ENCODE peak calls at places on chromosomes 13 and 19, in ten cellular contexts. E is Karpas-422, P is stomach, B is tibial nerve, R is cardiac muscle cell, U is upper lobe of right lung, M is pancreas, S is tibial artery, Y is uterus, I is suprapubic skin. O is an unnamed sample.

GRCh38 chr19:30439271-30439750 is 67.1 kb downstream of the ZNF536 start:
- DNase-seq in E (peak; percentile 78), P (no peak), B (no peak), R (no peak), U (no peak), M (no peak), S (peak; percentile 42), Y (no peak), I (no peak), O (no peak)

GRCh38 chr13:114248011-114248410 is 13.3 kb downstream of the CDC16 start:
- DNase-seq in E (no peak), P (no peak), B (no peak), R (no peak), U (no peak), M (no peak), S (no peak), Y (no peak), I (no peak), O (no peak)

GRCh38 chr13:53048880-53049279 is 20.3 kb downstream of the OLFM4 start:
- DNase-seq in E (no peak), P (no peak), B (no peak), R (no peak), U (no peak), M (no peak), S (no peak), Y (no peak), I (no peak), O (no peak)

GRCh38 chr13:45623516-45624090 is 8.1 kb upstream of the ERICH6B start:
- DNase-seq in E (peak; percentile 61), P (no peak), B (no peak), R (peak; percentile 37), U (no peak), M (no peak), S (no peak), Y (no peak), I (no peak), O (no peak)

GRCh38 chr19:39064405-39064804 is 19.8 kb upstream of the ACP7 start:
- DNase-seq in E (no peak), P (no peak), B (no peak), R (no peak), U (no peak), M (no peak), S (no peak), Y (no peak), I (no peak), O (no peak)

GRCh38 chr13:74219571-74219970 is 85.4 kb upstream of the KLF12 start:
- DNase-seq in E (no peak), P (no peak), B (no peak), R (no peak), U (no peak), M (no peak), S (no peak), Y (no peak), I (no peak), O (no peak)

GRCh38 chr19:29535984-29536508 is 10.3 kb downstream of the VSTM2B start:
- DNase-seq in E (no peak), P (peak; percentile 15), B (no peak), R (no peak), U (peak; percentile 33), M (no peak), S (peak; percentile 37), Y (no peak), I (no peak), O (no peak)

GRCh38 chr19:38264486-38265212 is at the start of gene SPINT2:
- DNase-seq in E (no peak), P (no peak), B (no peak), R (peak; percentile 89), U (no peak), M (no peak), S (no peak), Y (no peak), I (peak; percentile 78), O (no peak)

GRCh38 chr13:102402292-102402691 is 444 bp upstream of the FGF14 start:
- DNase-seq in E (no peak), P (no peak), B (no peak), R (peak; percentile 23), U (no peak), M (peak; percentile 17), S (no peak), Y (peak; percentile 33), I (peak; percentile 65), O (peak; percentile 73)

GRCh38 chr13:26050568-26051230 is 1.1 kb downstream of the SHISA2 start:
- DNase-seq in E (no peak), P (peak; percentile 49), B (no peak), R (peak; percentile 70), U (peak; percentile 76), M (no peak), S (no peak), Y (no peak), I (no peak), O (no peak)

GRCh38 chr19:3950871-3951861 is 18.3 kb downstream of the NMRK2 start:
- DNase-seq in E (no peak), P (no peak), B (no peak), R (peak; percentile 56), U (no peak), M (peak; percentile 49), S (peak; percentile 89), Y (no peak), I (no peak), O (no peak)

GRCh38 chr19:1648156-1648925 is 4.1 kb downstream of the TCF3 start:
- DNase-seq in E (peak; percentile 86), P (no peak), B (no peak), R (no peak), U (no peak), M (no peak), S (no peak), Y (no peak), I (no peak), O (no peak)

GRCh38 chr19:28727133-28727834 is 485.7 kb downstream of the UQCRFS1 start:
- DNase-seq in E (no peak), P (no peak), B (no peak), R (peak; percentile 66), U (peak; percentile 65), M (no peak), S (no peak), Y (no peak), I (no peak), O (no peak)

GRCh38 chr19:41437944-41438574 is 1.7 kb downstream of the DMAC2 start:
- DNase-seq in E (no peak), P (no peak), B (no peak), R (no peak), U (peak; percentile 48), M (no peak), S (no peak), Y (no peak), I (no peak), O (no peak)

GRCh38 chr19:12748489-12748888 is 3.1 kb upstream of the BEST2 start:
- DNase-seq in E (no peak), P (no peak), B (no peak), R (no peak), U (no peak), M (no peak), S (no peak), Y (no peak), I (no peak), O (no peak)

GRCh38 chr19:19445288-19445687 is 39.8 kb downstream of the GATAD2A start:
- DNase-seq in E (no peak), P (no peak), B (no peak), R (no peak), U (no peak), M (no peak), S (no peak), Y (no peak), I (no peak), O (no peak)

GRCh38 chr13:30982911-30983310 is 50.5 kb downstream of the TEX26 start:
- DNase-seq in E (no peak), P (no peak), B (no peak), R (no peak), U (no peak), M (no peak), S (no peak), Y (no peak), I (no peak), O (no peak)
- H3K27ac ChIP-seq in E (no peak overlapping the region), P (no peak overlapping the region), B (no peak overlapping the region), R (no peak overlapping the region), U (no peak overlapping the region), M (no peak overlapping the region), S (no peak overlapping the region), Y (no peak overlapping the region), I (no peak overlapping the region), O (no peak overlapping the region)

DNA sequence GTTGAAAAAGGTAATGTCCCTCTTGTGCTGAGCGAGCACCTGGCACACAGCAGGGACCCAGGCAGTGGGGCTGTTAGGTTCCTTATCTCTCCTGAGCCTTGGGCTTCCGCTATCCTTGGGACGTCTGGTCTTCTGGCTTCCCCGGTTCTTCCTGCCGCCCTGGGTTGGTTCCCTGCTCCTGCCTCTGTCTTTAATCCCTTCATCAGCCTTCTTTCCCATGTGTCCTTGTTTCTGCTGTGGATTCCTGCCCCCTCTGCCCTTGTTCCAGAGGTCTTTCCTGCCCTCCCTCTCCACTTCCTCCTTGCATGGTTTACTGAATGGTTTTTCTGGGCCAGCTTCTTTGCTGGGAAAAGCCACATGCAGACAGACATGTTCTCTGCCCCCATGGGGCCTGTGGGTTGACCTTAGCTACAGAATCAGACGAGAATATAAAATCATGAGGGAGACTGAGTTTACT is 2.6 kb downstream of the EPN1 start:
- DNase-seq in E (no peak), P (peak; percentile 67), B (no peak), R (no peak), U (no peak), M (peak; percentile 60), S (no peak), Y (no peak), I (no peak), O (no peak)
- H3K4me3 ChIP-seq in E (peak overlapping the region; percentile 82), P (peak overlapping the region; percentile 98), B (no peak overlapping the region), R (no peak overlapping the region), U (peak overlapping the region; percentile 1), M (no peak overlapping the region), S (no peak overlapping the region), Y (no peak overlapping the region), I (no peak overlapping the region), O (no peak overlapping the region)

GRCh38 chr19:10021446-10021845 is 8.2 kb downstream of the RDH8 start:
- DNase-seq in E (no peak), P (no peak), B (no peak), R (no peak), U (no peak), M (no peak), S (no peak), Y (no peak), I (no peak), O (no peak)

GRCh38 chr19:10021863-10022262 is 8.6 kb downstream of the RDH8 start:
- DNase-seq in E (no peak), P (no peak), B (no peak), R (no peak), U (no peak), M (no peak), S (no peak), Y (no peak), I (no peak), O (no peak)

GRCh38 chr19:10026744-10027143 is 13.5 kb downstream of the RDH8 start:
- DNase-seq in E (no peak), P (no peak), B (no peak), R (no peak), U (no peak), M (no peak), S (no peak), Y (no peak), I (no peak), O (no peak)

GRCh38 chr19:10027158-10027997 is 14.1 kb downstream of the RDH8 start:
- DNase-seq in E (peak; percentile 93), P (peak; percentile 97), B (peak; percentile 87), R (peak; percentile 96), U (peak; percentile 97), M (peak; percentile 94), S (peak; percentile 96), Y (peak; percentile 96), I (peak; percentile 95), O (peak; percentile 92)
- H3K36me3 ChIP-seq in E (no peaks in the 10 kb centered on the region), P (no peaks in the 10 kb centered on the region), B (no peaks in the 10 kb centered on the region), R (no peaks in the 10 kb centered on the region), U (no peaks in the 10 kb centered on the region), M (no peaks in the 10 kb centered on the region), S (no peaks in the 10 kb centered on the region), Y (no peaks in the 10 kb centered on the region), I (no peaks in the 10 kb centered on the region), O (no peaks in the 10 kb centered on the region)

GRCh38 chr13:19959831-19960672 is 1.5 kb downstream of the ZMYM2 start:
- DNase-seq in E (peak; percentile 97), P (peak; percentile 83), B (peak; percentile 77), R (peak; percentile 93), U (peak; percentile 92), M (peak; percentile 90), S (peak; percentile 92), Y (peak; percentile 71), I (peak; percentile 91), O (peak; percentile 87)
- H3K27ac ChIP-seq in E (peak overlapping the region; percentile 90), P (peak overlapping the region; percentile 97), B (peak overlapping the region; percentile 95), R (peak overlapping the region; percentile 95), U (peak overlapping the region; percentile 99), M (peak overlapping the region; percentile 90), S (peak overlapping the region; percentile 96), Y (peak overlapping the region; percentile 95), I (peak overlapping the region; percentile 95), O (peak overlapping the region; percentile 100)

O was measured in right atrium auricular region.